ENCODE peak calls at places on chromosomes 5 and 9, in five cellular contexts. K is cardiac muscle cell; D is heart left ventricle; Q is CD8-positive, alpha-beta T cell; E is mucosa of descending colon. B is an unnamed sample.

GRCh38 chr5:172508471-172509404 is 54.4 kb upstream of the SH3PXD2B start:
- DNase-seq in K (no peak), D (no peak), E (no peak), Q (peak), B (no peak)

GRCh38 chr9:131739192-131739961 is 499 bp downstream of the RAPGEF1 start:
- DNase-seq in Q (peak), K (peak), D (peak), E (no peak), B (peak)

GRCh38 chr5:180785794-180786221 is 16.8 kb downstream of the MGAT1 start:
- DNase-seq in E (no peak), D (peak), K (peak), Q (peak), B (no peak)

GRCh38 chr5:1879292-1880263 is 3.1 kb downstream of the IRX4 start:
- DNase-seq in E (no peak), K (no peak), Q (no peak), D (no peak), B (no peak)

GRCh38 chr9:122875523-122875922 is 29.6 kb downstream of the RC3H2 start:
- DNase-seq in D (no peak), Q (no peak), K (no peak), E (no peak), B (no peak)

GRCh38 chr9:99272866-99273265 is 50.8 kb downstream of the SEC61B start:
- DNase-seq in E (no peak), D (no peak), K (no peak), Q (no peak), B (no peak)

GRCh38 chr5:140556438-140556837 is 835 bp downstream of the SRA1 start:
- DNase-seq in E (no peak), K (no peak), Q (no peak), D (no peak), B (no peak)

GRCh38 chr5:138037271-138037670 is 4.4 kb upstream of the FAM13B start:
- DNase-seq in K (no peak), D (no peak), Q (no peak), E (no peak), B (no peak)

GRCh38 chr5:171757853-171758535 is 27.6 kb upstream of the SMIM23 start:
- DNase-seq in K (no peak), E (no peak), D (no peak), Q (no peak), B (no peak)

GRCh38 chr9:121784706-121785426 is 133.4 kb downstream of the DAB2IP start:
- DNase-seq in D (no peak), K (no peak), E (no peak), Q (no peak), B (no peak)

GRCh38 chr5:72478276-72478675 is 28.9 kb downstream of the ZNF366 start:
- DNase-seq in E (no peak), Q (no peak), K (no peak), D (no peak), B (no peak)

GRCh38 chr5:37767251-37767650 is 72.6 kb downstream of the GDNF start:
- DNase-seq in Q (no peak), E (no peak), K (no peak), D (no peak), B (no peak)

GRCh38 chr5:39021413-39021812 is 52.8 kb downstream of the RICTOR start:
- DNase-seq in K (peak), D (no peak), E (no peak), Q (no peak), B (no peak)

GRCh38 chr9:126564716-126565115 is 49.0 kb upstream of the LMX1B start:
- DNase-seq in K (no peak), E (no peak), D (no peak), Q (no peak), B (no peak)
- TF ChIP-seq CTCF in K (peak), E (no peak), D (no peak), Q (no peak), B (peak)

GRCh38 chr5:142141463-142141862 is 32.9 kb downstream of the NDFIP1 start:
- DNase-seq in E (no peak), K (no peak), Q (no peak), D (no peak), B (no peak)
- TF ChIP-seq CTCF in E (no peak), K (no peak), Q (no peak), D (no peak), B (no peak)

GRCh38 chr9:79408200-79408599 is 163.6 kb upstream of the TLE4 start:
- DNase-seq in K (no peak), D (no peak), Q (no peak), E (no peak), B (no peak)
- TF ChIP-seq CTCF in K (no peak), D (no peak), Q (no peak), E (no peak), B (no peak)

DNA sequence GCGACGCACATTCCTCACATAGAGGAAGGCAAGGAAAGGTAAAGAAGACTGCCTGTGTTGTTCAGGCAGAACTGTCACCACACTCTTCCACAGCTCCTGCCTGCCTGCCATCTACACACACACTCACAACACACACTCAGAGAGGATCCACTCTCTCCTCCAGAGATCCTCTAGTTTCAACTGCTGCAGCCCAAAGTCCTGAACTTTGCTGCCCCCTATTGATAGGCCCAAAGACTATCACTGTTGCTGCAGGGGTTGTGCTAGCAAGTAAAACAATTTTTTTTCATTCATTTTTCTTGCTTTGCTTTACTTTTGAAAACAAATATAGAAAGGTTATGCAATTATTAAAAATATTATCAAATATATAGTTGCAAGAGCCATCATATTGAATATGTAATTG is 5.9 kb upstream of the CFAP90 start:
- DNase-seq in K (peak), Q (no peak), E (no peak), D (no peak), B (peak)
- TF ChIP-seq CTCF in K (peak), Q (peak), E (peak), D (peak), B (peak)

GRCh38 chr5:176594554-176594953 is 15.4 kb downstream of the GPRIN1 start:
- DNase-seq in E (peak), D (no peak), Q (no peak), K (no peak), B (no peak)

GRCh38 chr5:176592573-176592972 is 17.4 kb downstream of the GPRIN1 start:
- DNase-seq in D (no peak), K (no peak), E (no peak), Q (no peak), B (no peak)

GRCh38 chr5:176596069-176596656 is 13.8 kb downstream of the GPRIN1 start:
- DNase-seq in Q (no peak), D (no peak), E (peak), K (no peak), B (no peak)

GRCh38 chr5:176595386-176595943 is 14.5 kb downstream of the GPRIN1 start:
- DNase-seq in K (no peak), D (no peak), E (peak), Q (no peak), B (no peak)

DNA sequence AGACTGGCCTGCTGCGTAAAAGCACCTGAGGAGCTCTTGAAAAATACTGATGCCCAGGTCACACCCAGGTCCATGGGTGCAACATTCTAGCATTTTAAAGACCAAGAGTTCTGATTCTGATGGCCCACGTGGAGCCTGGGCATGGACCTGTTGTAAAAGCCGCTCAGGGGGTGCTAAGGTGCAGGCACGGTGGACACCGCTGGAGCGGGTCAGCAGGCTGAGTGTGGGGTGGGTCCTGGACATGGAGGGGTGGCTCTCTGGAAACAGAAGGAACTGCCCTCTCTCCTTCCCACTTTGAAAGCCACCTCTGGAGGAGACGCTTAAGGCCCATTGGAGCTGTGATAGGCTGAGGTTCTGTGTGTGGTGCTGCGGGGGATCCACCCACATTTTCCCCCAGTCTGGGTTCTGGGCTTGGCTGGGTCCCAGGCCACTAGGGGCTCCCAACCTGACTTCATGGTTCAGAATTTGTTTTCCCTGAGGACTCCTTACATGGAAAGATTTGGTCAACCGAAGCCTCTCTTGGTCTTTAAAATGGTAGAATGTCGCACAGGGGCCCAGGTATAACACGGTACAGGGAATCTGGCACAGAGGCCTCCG is 16.6 kb downstream of the GPRIN1 start:
- DNase-seq in Q (no peak), D (no peak), E (peak), K (no peak), B (no peak)
- TF ChIP-seq CTCF in Q (no peak), D (no peak), E (no peak), K (no peak), B (no peak)

GRCh38 chr5:23411200-23411599 is 96.2 kb upstream of the PRDM9 start:
- DNase-seq in E (no peak), K (no peak), D (no peak), Q (no peak), B (no peak)

GRCh38 chr5:23400951-23401350 is 106.5 kb upstream of the PRDM9 start:
- DNase-seq in K (no peak), D (no peak), E (no peak), Q (no peak), B (no peak)

DNA sequence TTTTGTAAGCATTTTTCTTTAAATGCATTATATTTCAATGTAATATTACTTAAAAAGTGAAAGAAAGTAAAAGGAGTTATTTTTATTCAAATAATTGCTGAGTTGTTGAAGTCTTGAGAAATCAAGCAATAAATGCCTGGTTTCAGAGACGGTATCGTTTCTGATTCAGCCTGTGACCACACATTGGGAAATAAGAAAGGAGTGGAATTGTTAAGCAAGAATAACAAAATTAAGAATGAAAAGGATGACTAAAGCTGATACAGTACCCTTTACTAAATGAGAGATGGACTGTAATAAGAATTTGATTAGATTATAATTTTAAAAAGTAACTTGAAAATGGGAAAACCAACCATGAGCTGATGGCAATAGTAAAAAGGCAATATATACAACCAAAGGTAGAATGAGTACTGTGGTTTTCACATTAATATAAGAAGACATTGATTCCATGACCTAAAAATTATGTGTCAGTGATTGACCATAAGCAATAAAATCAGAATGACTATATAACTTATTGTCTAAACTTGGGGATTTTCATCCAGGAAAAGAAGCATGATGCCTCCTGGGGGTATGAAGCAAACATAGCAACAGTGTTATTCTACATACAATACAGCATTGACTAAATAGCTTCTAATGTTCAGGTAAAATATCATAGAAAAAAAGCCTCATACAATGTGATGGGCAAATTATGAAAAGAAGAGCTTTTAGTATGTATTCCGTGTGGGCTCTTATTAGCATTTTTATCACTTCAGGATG is 101.9 kb upstream of the PRDM9 start:
- DNase-seq in D (no peak), Q (no peak), K (no peak), E (no peak), B (no peak)
- TF ChIP-seq CTCF in D (no peak), Q (no peak), K (no peak), E (no peak), B (no peak)

B was measured in nephron progenitor cell.